ENCODE peak calls at places on chromosome 4, in six cellular contexts. R is lower lobe of right lung, X is heart left ventricle, P is GM23338, Y is NT2/D1, O is left ventricle myocardium inferior. H is an unnamed sample.
A peak's percentile ranks its signal among the peaks of the same experiment; 100 is the strongest.

GRCh38 chr4:147739239-147739823 is 7.4 kb downstream of the ARHGAP10 start:
- DNase-seq in R (no peak), X (no peak), P (peak; percentile 51), Y (no peak), O (no peak), H (no peak)

GRCh38 chr4:110484029-110484428 is 8.1 kb downstream of the ENPEP start:
- DNase-seq in R (no peak), X (no peak), P (no peak), Y (no peak), O (no peak), H (no peak)

GRCh38 chr4:112130903-112131302 is 14.4 kb upstream of the FAM241A start:
- DNase-seq in R (no peak), X (no peak), P (peak; percentile 50), Y (peak; percentile 30), O (no peak), H (no peak)

GRCh38 chr4:184750926-184751584 is 17.2 kb upstream of the CENPU start:
- DNase-seq in R (no peak), X (no peak), P (peak; percentile 17), Y (no peak), O (no peak), H (no peak)

GRCh38 chr4:21470531-21470930 is 478.0 kb downstream of the KCNIP4 start:
- DNase-seq in R (no peak), X (no peak), P (no peak), Y (no peak), O (no peak), H (no peak)

GRCh38 chr4:83599183-83599582 is 63.3 kb downstream of the GPAT3 start:
- DNase-seq in R (no peak), X (no peak), P (peak; percentile 63), Y (no peak), O (no peak), H (no peak)

GRCh38 chr4:19835429-19835828 is 416.3 kb upstream of the SLIT2 start:
- DNase-seq in R (no peak), X (no peak), P (no peak), Y (no peak), O (no peak), H (no peak)

GRCh38 chr4:14167876-14168510 is 540.5 kb upstream of the BOD1L1 start:
- DNase-seq in R (no peak), X (no peak), P (no peak), Y (no peak), O (no peak), H (no peak)

GRCh38 chr4:69738872-69739271 is 21.5 kb downstream of the SULT1B1 start:
- DNase-seq in R (no peak), X (no peak), P (no peak), Y (no peak), O (no peak), H (no peak)

GRCh38 chr4:184287697-184288255 is 70.1 kb upstream of the ENPP6 start:
- DNase-seq in R (peak; percentile 72), X (no peak), P (peak; percentile 29), Y (no peak), O (no peak), H (no peak)

GRCh38 chr4:120709986-120710385 is 212.5 kb downstream of the PRDM5 start:
- DNase-seq in R (no peak), X (no peak), P (no peak), Y (no peak), O (no peak), H (no peak)

GRCh38 chr4:5037553-5038551 is 13.4 kb upstream of the STK32B start:
- DNase-seq in R (no peak), X (no peak), P (no peak), Y (no peak), O (no peak), H (no peak)

GRCh38 chr4:48790581-48790980 is 10.5 kb upstream of the FRYL start:
- DNase-seq in R (no peak), X (no peak), P (no peak), Y (no peak), O (no peak), H (no peak)

GRCh38 chr4:76377922-76378321 is 43.0 kb downstream of the CCDC158 start:
- DNase-seq in R (peak; percentile 55), X (no peak), P (peak; percentile 84), Y (no peak), O (no peak), H (peak; percentile 67)

GRCh38 chr4:81257021-81257420 is 42.0 kb upstream of the PRKG2 start:
- DNase-seq in R (no peak), X (no peak), P (no peak), Y (no peak), O (no peak), H (no peak)

GRCh38 chr4:175127314-175127713 is 209.2 kb downstream of the ADAM29 start:
- DNase-seq in R (no peak), X (no peak), P (no peak), Y (no peak), O (no peak), H (no peak)

GRCh38 chr4:89259435-89260028 is 48.1 kb downstream of the GPRIN3 start:
- DNase-seq in R (no peak), X (no peak), P (no peak), Y (no peak), O (no peak), H (no peak)

GRCh38 chr4:89258506-89258905 is 49.1 kb downstream of the GPRIN3 start:
- DNase-seq in R (no peak), X (no peak), P (peak; percentile 32), Y (no peak), O (no peak), H (no peak)

GRCh38 chr4:89267392-89267791 is 40.2 kb downstream of the GPRIN3 start:
- DNase-seq in R (no peak), X (peak; percentile 41), P (no peak), Y (no peak), O (no peak), H (no peak)

GRCh38 chr4:89266128-89266527 is 41.5 kb downstream of the GPRIN3 start:
- DNase-seq in R (no peak), X (no peak), P (no peak), Y (no peak), O (peak; percentile 26), H (no peak)

GRCh38 chr4:89263265-89263664 is 44.3 kb downstream of the GPRIN3 start:
- DNase-seq in R (no peak), X (no peak), P (peak; percentile 46), Y (no peak), O (no peak), H (no peak)
- H3K4me1 ChIP-seq in R (no peaks in the 10 kb centered on the region), X (peaks cover 47% of the 10 kb centered on the region), P (peaks cover 22% of the 10 kb centered on the region), Y (no peaks in the 10 kb centered on the region), O (peaks cover 60% of the 10 kb centered on the region), H (no peaks in the 10 kb centered on the region)

GRCh38 chr4:128527356-128527755 is 239.7 kb upstream of the PGRMC2 start:
- DNase-seq in R (no peak), X (no peak), P (no peak), Y (no peak), O (no peak), H (no peak)

GRCh38 chr4:128525939-128526630 is 238.5 kb upstream of the PGRMC2 start:
- DNase-seq in R (no peak), X (no peak), P (no peak), Y (no peak), O (no peak), H (no peak)

GRCh38 chr4:128525387-128525786 is 237.8 kb upstream of the PGRMC2 start:
- DNase-seq in R (no peak), X (no peak), P (no peak), Y (no peak), O (no peak), H (no peak)

GRCh38 chr4:128528793-128529553 is 241.4 kb upstream of the PGRMC2 start:
- DNase-seq in R (no peak), X (peak; percentile 35), P (peak; percentile 88), Y (peak; percentile 83), O (no peak), H (no peak)

GRCh38 chr4:128528177-128528576 is 240.6 kb upstream of the PGRMC2 start:
- DNase-seq in R (no peak), X (no peak), P (no peak), Y (no peak), O (no peak), H (no peak)
- H3K4me1 ChIP-seq in R (peaks cover 18% of the 10 kb centered on the region), X (peaks cover 18% of the 10 kb centered on the region), P (peaks cover 8% of the 10 kb centered on the region), Y (no peaks in the 10 kb centered on the region), O (peaks cover 50% of the 10 kb centered on the region), H (no peaks in the 10 kb centered on the region)

GRCh38 chr4:8394125-8394524 is 46.4 kb downstream of the ACOX3 start:
- DNase-seq in R (no peak), X (peak; percentile 81), P (no peak), Y (no peak), O (peak; percentile 90), H (peak; percentile 50)
- H3K4me1 ChIP-seq in R (peaks cover 14% of the 10 kb centered on the region), X (peaks cover 33% of the 10 kb centered on the region), P (peaks cover 9% of the 10 kb centered on the region), Y (peaks cover 14% of the 10 kb centered on the region), O (peaks cover 46% of the 10 kb centered on the region), H (no peaks in the 10 kb centered on the region)

GRCh38 chr4:7044415-7044930 is 1.3 kb downstream of the TADA2B start:
- DNase-seq in R (no peak), X (no peak), P (no peak), Y (no peak), O (no peak), H (peak; percentile 26)
- H3K4me1 ChIP-seq in R (peaks cover 51% of the 10 kb centered on the region), X (peaks cover 55% of the 10 kb centered on the region), P (peaks cover 9% of the 10 kb centered on the region), Y (peaks cover 14% of the 10 kb centered on the region), O (peaks cover 80% of the 10 kb centered on the region), H (peaks cover 33% of the 10 kb centered on the region)

GRCh38 chr4:37767019-37767418 is 59.5 kb upstream of the PGM2 start:
- DNase-seq in R (no peak), X (no peak), P (no peak), Y (no peak), O (no peak), H (no peak)
- H3K4me1 ChIP-seq in R (peaks cover 16% of the 10 kb centered on the region), X (peaks cover 4% of the 10 kb centered on the region), P (no peaks in the 10 kb centered on the region), Y (no peaks in the 10 kb centered on the region), O (peaks cover 4% of the 10 kb centered on the region), H (no peaks in the 10 kb centered on the region)

GRCh38 chr4:1728061-1728980 is 7.0 kb downstream of the TACC3 start:
- DNase-seq in R (peak; percentile 47), X (no peak), P (no peak), Y (no peak), O (no peak), H (no peak)
- H3K4me1 ChIP-seq in R (peaks cover 47% of the 10 kb centered on the region), X (peaks cover 29% of the 10 kb centered on the region), P (no peaks in the 10 kb centered on the region), Y (peaks cover 14% of the 10 kb centered on the region), O (peaks cover 38% of the 10 kb centered on the region), H (no peaks in the 10 kb centered on the region)

GRCh38 chr4:2870098-2870497 is 26.5 kb downstream of the ADD1 start:
- DNase-seq in R (no peak), X (no peak), P (no peak), Y (no peak), O (no peak), H (no peak)
- H3K4me1 ChIP-seq in R (peaks cover 99% of the 10 kb centered on the region), X (peaks cover 98% of the 10 kb centered on the region), P (peaks cover 54% of the 10 kb centered on the region), Y (peaks cover 6% of the 10 kb centered on the region), O (peaks cover 100% of the 10 kb centered on the region), H (peaks cover 73% of the 10 kb centered on the region)

GRCh38 chr4:89283975-89284556 is 23.5 kb downstream of the GPRIN3 start:
- DNase-seq in R (no peak), X (no peak), P (no peak), Y (no peak), O (no peak), H (no peak)
- H3K4me1 ChIP-seq in R (peaks cover 20% of the 10 kb centered on the region), X (peaks cover 55% of the 10 kb centered on the region), P (peaks cover 26% of the 10 kb centered on the region), Y (no peaks in the 10 kb centered on the region), O (peaks cover 67% of the 10 kb centered on the region), H (peaks cover 21% of the 10 kb centered on the region)

DNA sequence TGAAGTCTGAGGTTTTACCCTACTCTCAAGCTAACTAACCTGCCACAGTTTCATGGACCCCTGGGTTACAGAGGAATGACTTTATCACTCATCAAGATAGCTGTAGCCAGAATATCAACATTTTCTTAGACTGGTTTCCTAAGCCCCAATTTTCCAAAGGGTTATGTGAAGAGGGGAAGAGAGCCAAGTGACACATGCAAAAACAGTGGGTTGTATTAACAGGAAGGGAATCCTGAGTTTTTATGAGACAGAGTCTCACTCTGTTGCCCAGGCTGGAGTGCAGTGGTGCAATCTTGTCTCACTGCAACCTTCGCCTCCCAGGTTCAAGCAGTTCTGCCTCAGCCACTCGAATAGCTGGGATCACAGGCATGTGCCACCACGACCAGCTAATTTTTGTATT is 5.4 kb downstream of the AFF1 start:
- DNase-seq in R (no peak), X (no peak), P (no peak), Y (no peak), O (no peak), H (no peak)
- H3K4me1 ChIP-seq in R (peaks cover 60% of the 10 kb centered on the region), X (peaks cover 52% of the 10 kb centered on the region), P (peaks cover 49% of the 10 kb centered on the region), Y (no peaks in the 10 kb centered on the region), O (peaks cover 71% of the 10 kb centered on the region), H (peaks cover 52% of the 10 kb centered on the region)

H was measured in mucosa of descending colon.